ENCODE peak calls at places on chromosomes 3 and 15, in five cellular contexts. R is OCI-LY7, V is AG09309, F is mucosa of descending colon, J is IMR-90. U is an unnamed sample.
A peak's percentile ranks its signal among the peaks of the same experiment; 100 is the strongest.

GRCh38 chr3:197476126-197476525 is 79.6 kb downstream of the BDH1 start:
- DNase-seq in R (no peak), V (no peak), F (no peak), J (no peak), U (no peak)

GRCh38 chr15:57037548-57037947 is 119.1 kb downstream of the TCF12 start:
- DNase-seq in R (no peak), V (no peak), F (no peak), J (no peak), U (no peak)

GRCh38 chr15:101128191-101128590 is 123.7 kb downstream of the CHSY1 start:
- DNase-seq in R (no peak), V (peak; percentile 96), F (no peak), J (peak; percentile 99), U (no peak)

GRCh38 chr3:59812778-59813558 is 763.1 kb upstream of the CFAP20DC start:
- DNase-seq in R (no peak), V (no peak), F (no peak), J (peak; percentile 53), U (no peak)

GRCh38 chr3:59313365-59313764 is 263.5 kb upstream of the CFAP20DC start:
- DNase-seq in R (peak; percentile 19), V (no peak), F (peak; percentile 48), J (peak; percentile 13), U (peak; percentile 16)

GRCh38 chr15:81117136-81117535 is 16.9 kb upstream of the CFAP161 start:
- DNase-seq in R (no peak), V (peak; percentile 35), F (no peak), J (peak; percentile 66), U (no peak)

GRCh38 chr3:100358413-100358812 is 23.9 kb downstream of the NIT2 start:
- DNase-seq in R (no peak), V (no peak), F (no peak), J (no peak), U (no peak)

GRCh38 chr15:52417501-52417900 is 111.2 kb downstream of the MYO5A start:
- DNase-seq in R (no peak), V (no peak), F (no peak), J (peak; percentile 34), U (no peak)

GRCh38 chr15:57340673-57341259 is 35.5 kb upstream of the CGNL1 start:
- DNase-seq in R (peak; percentile 56), V (no peak), F (peak; percentile 60), J (peak; percentile 65), U (peak; percentile 76)

GRCh38 chr3:45010718-45011355 is 15.3 kb upstream of the CLEC3B start:
- DNase-seq in R (no peak), V (peak; percentile 60), F (no peak), J (peak; percentile 67), U (no peak)

GRCh38 chr3:76679510-76679909 is 360.4 kb upstream of the ROBO2 start:
- DNase-seq in R (no peak), V (no peak), F (no peak), J (no peak), U (no peak)

GRCh38 chr3:196620228-196620627 is 19.3 kb upstream of the NRROS start:
- DNase-seq in R (no peak), V (no peak), F (no peak), J (no peak), U (no peak)

GRCh38 chr15:100732359-100733055 is 130.1 kb downstream of the ASB7 start:
- DNase-seq in R (no peak), V (peak; percentile 54), F (no peak), J (peak; percentile 24), U (no peak)

GRCh38 chr15:79432345-79433311 is 492 bp downstream of the MINAR1 start:
- DNase-seq in R (no peak), V (no peak), F (no peak), J (no peak), U (no peak)

GRCh38 chr3:111917300-111917699 is 58.2 kb downstream of the PHLDB2 start:
- DNase-seq in R (no peak), V (no peak), F (no peak), J (peak; percentile 52), U (peak; percentile 15)

GRCh38 chr3:140292684-140293083 is 357.7 kb downstream of the CLSTN2 start:
- DNase-seq in R (no peak), V (peak; percentile 62), F (peak; percentile 42), J (no peak), U (no peak)

GRCh38 chr3:184417619-184418327 is 37.9 kb downstream of the CHRD start:
- DNase-seq in R (peak; percentile 76), V (no peak), F (peak; percentile 82), J (peak; percentile 51), U (peak; percentile 87)

GRCh38 chr3:100144255-100144866 is 30.1 kb upstream of the FILIP1L start:
- DNase-seq in R (no peak), V (no peak), F (no peak), J (no peak), U (no peak)

GRCh38 chr15:85973584-85974347 is 105.9 kb upstream of the AGBL1 start:
- DNase-seq in R (no peak), V (no peak), F (no peak), J (no peak), U (no peak)

GRCh38 chr3:151916781-151917180 is 43.3 kb downstream of the SUCNR1 start:
- DNase-seq in R (no peak), V (no peak), F (no peak), J (no peak), U (no peak)

GRCh38 chr15:66720206-66721010 is 18.4 kb downstream of the SMAD6 start:
- DNase-seq in R (no peak), V (peak; percentile 61), F (no peak), J (peak; percentile 82), U (peak; percentile 67)

GRCh38 chr3:29880809-29881208 is 599.9 kb downstream of the RBMS3 start:
- DNase-seq in R (no peak), V (no peak), F (no peak), J (no peak), U (no peak)
- TF ChIP-seq CTCF in R (no peak), V (no peak), F (no peak), J (no peak), U (no peak)

GRCh38 chr3:65974505-65974904 is 64.2 kb downstream of the MAGI1 start:
- DNase-seq in R (no peak), V (no peak), F (no peak), J (no peak), U (no peak)
- TF ChIP-seq CTCF in R (no peak), V (no peak), F (no peak), J (no peak), U (no peak)

GRCh38 chr15:32957219-32957618 is 237.3 kb downstream of the FMN1 start:
- DNase-seq in R (no peak), V (no peak), F (no peak), J (no peak), U (no peak)

GRCh38 chr15:32959077-32959476 is 235.4 kb downstream of the FMN1 start:
- DNase-seq in R (no peak), V (no peak), F (no peak), J (peak; percentile 92), U (no peak)

GRCh38 chr15:32952901-32953889 is 235.4 kb downstream of the GREM1 start:
- DNase-seq in R (no peak), V (no peak), F (no peak), J (peak; percentile 59), U (no peak)

GRCh38 chr15:32952062-32952461 is 234.3 kb downstream of the GREM1 start:
- DNase-seq in R (no peak), V (no peak), F (no peak), J (peak; percentile 69), U (no peak)

DNA sequence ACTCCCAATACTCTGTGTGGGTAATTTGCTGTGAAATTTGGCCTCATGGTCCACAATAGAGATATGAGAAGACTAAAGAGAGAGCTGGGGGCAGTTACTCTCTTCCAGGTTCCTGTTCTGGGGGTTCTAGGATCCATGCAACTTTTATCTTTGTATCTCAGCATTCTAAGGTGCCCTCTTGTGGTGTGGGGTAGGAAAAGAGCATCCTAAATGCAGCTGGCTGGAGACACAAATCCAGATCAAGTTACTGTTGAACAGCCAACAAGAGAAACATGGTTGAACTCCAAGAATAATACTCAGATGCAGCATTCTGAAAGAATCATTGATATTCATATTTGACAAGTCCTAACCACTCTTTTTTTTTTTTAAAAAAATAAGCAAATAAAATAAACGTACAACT is 238.2 kb downstream of the GREM1 start:
- DNase-seq in R (peak; percentile 63), V (peak; percentile 80), F (peak; percentile 24), J (peak; percentile 95), U (peak; percentile 0)
- TF ChIP-seq CTCF in R (peak; percentile 91), V (peak; percentile 73), F (no peak), J (peak; percentile 79), U (no peak)

GRCh38 chr15:70096215-70096974 is 1.3 kb downstream of the TLE3 start:
- DNase-seq in R (peak; percentile 67), V (no peak), F (peak; percentile 58), J (peak; percentile 56), U (peak; percentile 64)

GRCh38 chr15:70096975-70097336 is 761 bp downstream of the TLE3 start:
- DNase-seq in R (no peak), V (no peak), F (no peak), J (no peak), U (no peak)

GRCh38 chr15:70098461-70099166 is 897 bp upstream of the TLE3 start:
- DNase-seq in R (peak; percentile 42), V (no peak), F (peak; percentile 56), J (no peak), U (peak; percentile 58)

GRCh38 chr15:70098170-70098460 is 398 bp upstream of the TLE3 start:
- DNase-seq in R (no peak), V (no peak), F (no peak), J (no peak), U (no peak)

DNA sequence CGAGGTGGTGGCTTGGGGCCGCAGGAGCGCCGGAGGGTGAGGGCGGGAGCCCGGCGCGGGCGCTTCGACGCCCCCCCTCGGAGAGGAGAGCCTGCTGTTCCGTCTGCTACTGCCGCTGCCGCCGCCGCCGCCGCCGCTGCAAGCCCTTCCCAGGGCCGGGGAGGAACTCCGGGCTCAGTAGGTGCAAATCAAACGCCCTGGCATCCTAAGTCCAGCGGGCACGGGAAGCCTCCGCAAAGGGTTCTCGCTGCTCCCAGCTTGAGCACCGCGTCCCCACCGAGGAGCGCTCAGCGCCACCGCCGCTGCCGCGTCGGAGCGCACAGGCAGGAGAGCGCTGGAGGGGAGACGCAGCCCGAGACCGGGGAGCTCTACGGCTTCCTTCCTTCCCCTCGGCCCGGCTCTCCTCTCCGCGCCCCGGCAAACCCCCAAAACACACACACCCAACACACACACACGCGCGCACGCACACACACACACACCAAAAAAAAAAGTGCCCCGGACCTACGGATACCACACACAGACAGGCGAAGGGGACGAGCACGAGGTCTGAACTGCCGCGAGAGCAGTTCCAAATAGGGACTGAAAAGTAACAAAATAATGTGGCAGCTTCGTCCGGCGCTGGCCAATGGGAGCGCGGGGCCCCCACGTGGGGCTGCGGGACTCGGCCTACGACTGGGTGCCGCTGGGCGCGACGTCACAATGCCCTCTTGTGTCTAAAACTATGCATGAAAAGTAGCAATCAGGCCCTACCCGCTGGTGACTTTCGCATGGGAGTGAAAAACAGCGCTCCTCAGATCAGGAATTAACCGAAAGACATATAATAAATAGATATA is at the start of gene TLE3:
- DNase-seq in R (peak; percentile 99), V (peak; percentile 91), F (peak; percentile 100), J (peak; percentile 98), U (peak; percentile 99)
- TF ChIP-seq CTCF in R (peak; percentile 71), V (peak; percentile 47), F (peak; percentile 28), J (peak; percentile 43), U (no peak)